ENCODE peak calls at places on chromosome 6, in nine cellular contexts. One of them, this sample, is unnamed.

GRCh38 chr6:17831135-17831534 is 124.4 kb upstream of the NUP153 start:
- DNase-seq in MV-4-11: no peak
- DNase-seq in ovary: no peak
- DNase-seq in sigmoid colon: no peak
- DNase-seq in H7: no peak
- DNase-seq in activated CD4-positive, alpha-beta T cell treated with anti-CD3 and anti-CD28 coated beads, Interleukin-2, amount 50 U/mL, for 1 hour: no peak
- DNase-seq in type B pancreatic cell: no peak
- DNase-seq in astrocyte of the hippocampus: peak; percentile 88
- DNase-seq in stimulated activated CD4-positive, alpha-beta T cell treated with anti-CD3 and anti-CD28 coated beads, Interleukin-12 subunit alpha, Interleukin-12 subunit beta, amount 100 ng/mL, for 48 hours: no peak
- DNase-seq in this sample: no peak

GRCh38 chr6:15520616-15521203 is 142.1 kb downstream of the DTNBP1 start:
- DNase-seq in MV-4-11: no peak
- DNase-seq in ovary: no peak
- DNase-seq in sigmoid colon: no peak
- DNase-seq in H7: peak; percentile 34
- DNase-seq in activated CD4-positive, alpha-beta T cell treated with anti-CD3 and anti-CD28 coated beads, Interleukin-2, amount 50 U/mL, for 1 hour: no peak
- DNase-seq in type B pancreatic cell: no peak
- DNase-seq in astrocyte of the hippocampus: no peak
- DNase-seq in stimulated activated CD4-positive, alpha-beta T cell treated with anti-CD3 and anti-CD28 coated beads, Interleukin-12 subunit alpha, Interleukin-12 subunit beta, amount 100 ng/mL, for 48 hours: no peak
- DNase-seq in this sample: no peak

GRCh38 chr6:30156262-30156599 is 4.8 kb downstream of the TRIM10 start:
- DNase-seq in MV-4-11: peak; percentile 45
- DNase-seq in ovary: no peak
- DNase-seq in sigmoid colon: no peak
- DNase-seq in H7: no peak
- DNase-seq in activated CD4-positive, alpha-beta T cell treated with anti-CD3 and anti-CD28 coated beads, Interleukin-2, amount 50 U/mL, for 1 hour: no peak
- DNase-seq in type B pancreatic cell: no peak
- DNase-seq in astrocyte of the hippocampus: peak; percentile 16
- DNase-seq in stimulated activated CD4-positive, alpha-beta T cell treated with anti-CD3 and anti-CD28 coated beads, Interleukin-12 subunit alpha, Interleukin-12 subunit beta, amount 100 ng/mL, for 48 hours: no peak
- DNase-seq in this sample: no peak

GRCh38 chr6:88870728-88871330 is 92.6 kb downstream of the RNGTT start:
- DNase-seq in MV-4-11: peak; percentile 29
- DNase-seq in ovary: no peak
- DNase-seq in sigmoid colon: no peak
- DNase-seq in H7: peak; percentile 8
- DNase-seq in activated CD4-positive, alpha-beta T cell treated with anti-CD3 and anti-CD28 coated beads, Interleukin-2, amount 50 U/mL, for 1 hour: peak; percentile 27
- DNase-seq in type B pancreatic cell: no peak
- DNase-seq in astrocyte of the hippocampus: peak; percentile 76
- DNase-seq in stimulated activated CD4-positive, alpha-beta T cell treated with anti-CD3 and anti-CD28 coated beads, Interleukin-12 subunit alpha, Interleukin-12 subunit beta, amount 100 ng/mL, for 48 hours: peak; percentile 3
- DNase-seq in this sample: no peak

GRCh38 chr6:99189823-99190721 is 159.4 kb downstream of the FAXC start:
- DNase-seq in MV-4-11: no peak
- DNase-seq in ovary: no peak
- DNase-seq in sigmoid colon: no peak
- DNase-seq in H7: no peak
- DNase-seq in activated CD4-positive, alpha-beta T cell treated with anti-CD3 and anti-CD28 coated beads, Interleukin-2, amount 50 U/mL, for 1 hour: no peak
- DNase-seq in type B pancreatic cell: no peak
- DNase-seq in astrocyte of the hippocampus: no peak
- DNase-seq in stimulated activated CD4-positive, alpha-beta T cell treated with anti-CD3 and anti-CD28 coated beads, Interleukin-12 subunit alpha, Interleukin-12 subunit beta, amount 100 ng/mL, for 48 hours: peak; percentile 5
- DNase-seq in this sample: no peak

GRCh38 chr6:75602164-75602896 is 650 bp downstream of the SENP6 start:
- DNase-seq in MV-4-11: no peak
- DNase-seq in ovary: peak; percentile 73
- DNase-seq in sigmoid colon: peak; percentile 72
- DNase-seq in H7: peak; percentile 65
- DNase-seq in activated CD4-positive, alpha-beta T cell treated with anti-CD3 and anti-CD28 coated beads, Interleukin-2, amount 50 U/mL, for 1 hour: peak; percentile 57
- DNase-seq in type B pancreatic cell: peak; percentile 78
- DNase-seq in astrocyte of the hippocampus: peak; percentile 82
- DNase-seq in stimulated activated CD4-positive, alpha-beta T cell treated with anti-CD3 and anti-CD28 coated beads, Interleukin-12 subunit alpha, Interleukin-12 subunit beta, amount 100 ng/mL, for 48 hours: peak; percentile 47
- DNase-seq in this sample: peak; percentile 74

GRCh38 chr6:4103929-4104328 is 25.0 kb upstream of the FAM217A start:
- DNase-seq in MV-4-11: no peak
- DNase-seq in ovary: no peak
- DNase-seq in sigmoid colon: no peak
- DNase-seq in H7: no peak
- DNase-seq in activated CD4-positive, alpha-beta T cell treated with anti-CD3 and anti-CD28 coated beads, Interleukin-2, amount 50 U/mL, for 1 hour: no peak
- DNase-seq in type B pancreatic cell: no peak
- DNase-seq in astrocyte of the hippocampus: peak; percentile 27
- DNase-seq in stimulated activated CD4-positive, alpha-beta T cell treated with anti-CD3 and anti-CD28 coated beads, Interleukin-12 subunit alpha, Interleukin-12 subunit beta, amount 100 ng/mL, for 48 hours: no peak
- DNase-seq in this sample: no peak

GRCh38 chr6:7267071-7267470 is 45.9 kb downstream of the SSR1 start:
- DNase-seq in MV-4-11: no peak
- DNase-seq in ovary: no peak
- DNase-seq in sigmoid colon: peak; percentile 55
- DNase-seq in H7: peak; percentile 21
- DNase-seq in activated CD4-positive, alpha-beta T cell treated with anti-CD3 and anti-CD28 coated beads, Interleukin-2, amount 50 U/mL, for 1 hour: no peak
- DNase-seq in type B pancreatic cell: no peak
- DNase-seq in astrocyte of the hippocampus: no peak
- DNase-seq in stimulated activated CD4-positive, alpha-beta T cell treated with anti-CD3 and anti-CD28 coated beads, Interleukin-12 subunit alpha, Interleukin-12 subunit beta, amount 100 ng/mL, for 48 hours: no peak
- DNase-seq in this sample: no peak

GRCh38 chr6:35831257-35832007 is 26.3 kb downstream of the LHFPL5 start:
- DNase-seq in MV-4-11: no peak
- DNase-seq in ovary: no peak
- DNase-seq in sigmoid colon: no peak
- DNase-seq in H7: no peak
- DNase-seq in activated CD4-positive, alpha-beta T cell treated with anti-CD3 and anti-CD28 coated beads, Interleukin-2, amount 50 U/mL, for 1 hour: no peak
- DNase-seq in type B pancreatic cell: no peak
- DNase-seq in astrocyte of the hippocampus: no peak
- DNase-seq in stimulated activated CD4-positive, alpha-beta T cell treated with anti-CD3 and anti-CD28 coated beads, Interleukin-12 subunit alpha, Interleukin-12 subunit beta, amount 100 ng/mL, for 48 hours: no peak
- DNase-seq in this sample: no peak

GRCh38 chr6:73413102-73413501 is 18.5 kb downstream of the DDX43 start:
- DNase-seq in MV-4-11: no peak
- DNase-seq in ovary: no peak
- DNase-seq in sigmoid colon: no peak
- DNase-seq in H7: no peak
- DNase-seq in activated CD4-positive, alpha-beta T cell treated with anti-CD3 and anti-CD28 coated beads, Interleukin-2, amount 50 U/mL, for 1 hour: no peak
- DNase-seq in type B pancreatic cell: no peak
- DNase-seq in astrocyte of the hippocampus: no peak
- DNase-seq in stimulated activated CD4-positive, alpha-beta T cell treated with anti-CD3 and anti-CD28 coated beads, Interleukin-12 subunit alpha, Interleukin-12 subunit beta, amount 100 ng/mL, for 48 hours: no peak
- DNase-seq in this sample: no peak

GRCh38 chr6:145428656-145429173 is 306.6 kb downstream of the EPM2A start:
- DNase-seq in MV-4-11: no peak
- DNase-seq in ovary: no peak
- DNase-seq in sigmoid colon: no peak
- DNase-seq in H7: no peak
- DNase-seq in activated CD4-positive, alpha-beta T cell treated with anti-CD3 and anti-CD28 coated beads, Interleukin-2, amount 50 U/mL, for 1 hour: no peak
- DNase-seq in type B pancreatic cell: no peak
- DNase-seq in astrocyte of the hippocampus: peak; percentile 16
- DNase-seq in stimulated activated CD4-positive, alpha-beta T cell treated with anti-CD3 and anti-CD28 coated beads, Interleukin-12 subunit alpha, Interleukin-12 subunit beta, amount 100 ng/mL, for 48 hours: no peak
- DNase-seq in this sample: no peak

GRCh38 chr6:141309295-141309694 is 823.4 kb upstream of the GJE1 start:
- DNase-seq in MV-4-11: no peak
- DNase-seq in ovary: no peak
- DNase-seq in sigmoid colon: no peak
- DNase-seq in H7: no peak
- DNase-seq in activated CD4-positive, alpha-beta T cell treated with anti-CD3 and anti-CD28 coated beads, Interleukin-2, amount 50 U/mL, for 1 hour: no peak
- DNase-seq in type B pancreatic cell: no peak
- DNase-seq in astrocyte of the hippocampus: no peak
- DNase-seq in stimulated activated CD4-positive, alpha-beta T cell treated with anti-CD3 and anti-CD28 coated beads, Interleukin-12 subunit alpha, Interleukin-12 subunit beta, amount 100 ng/mL, for 48 hours: no peak
- DNase-seq in this sample: no peak

GRCh38 chr6:37123957-37124729 is 45.8 kb upstream of the PIM1 start:
- DNase-seq in MV-4-11: no peak
- DNase-seq in ovary: no peak
- DNase-seq in sigmoid colon: no peak
- DNase-seq in H7: no peak
- DNase-seq in activated CD4-positive, alpha-beta T cell treated with anti-CD3 and anti-CD28 coated beads, Interleukin-2, amount 50 U/mL, for 1 hour: no peak
- DNase-seq in type B pancreatic cell: no peak
- DNase-seq in astrocyte of the hippocampus: no peak
- DNase-seq in stimulated activated CD4-positive, alpha-beta T cell treated with anti-CD3 and anti-CD28 coated beads, Interleukin-12 subunit alpha, Interleukin-12 subunit beta, amount 100 ng/mL, for 48 hours: no peak
- DNase-seq in this sample: peak; percentile 74

GRCh38 chr6:435442-436307 is 44.1 kb downstream of the IRF4 start:
- DNase-seq in MV-4-11: no peak
- DNase-seq in ovary: no peak
- DNase-seq in sigmoid colon: no peak
- DNase-seq in H7: no peak
- DNase-seq in activated CD4-positive, alpha-beta T cell treated with anti-CD3 and anti-CD28 coated beads, Interleukin-2, amount 50 U/mL, for 1 hour: no peak
- DNase-seq in type B pancreatic cell: no peak
- DNase-seq in astrocyte of the hippocampus: no peak
- DNase-seq in stimulated activated CD4-positive, alpha-beta T cell treated with anti-CD3 and anti-CD28 coated beads, Interleukin-12 subunit alpha, Interleukin-12 subunit beta, amount 100 ng/mL, for 48 hours: no peak
- DNase-seq in this sample: no peak

GRCh38 chr6:32668226-32668747 is 1.8 kb upstream of the HLA-DQB1 start:
- DNase-seq in MV-4-11: no peak
- DNase-seq in ovary: no peak
- DNase-seq in sigmoid colon: no peak
- DNase-seq in H7: peak; percentile 6
- DNase-seq in activated CD4-positive, alpha-beta T cell treated with anti-CD3 and anti-CD28 coated beads, Interleukin-2, amount 50 U/mL, for 1 hour: peak; percentile 18
- DNase-seq in type B pancreatic cell: no peak
- DNase-seq in astrocyte of the hippocampus: peak; percentile 63
- DNase-seq in stimulated activated CD4-positive, alpha-beta T cell treated with anti-CD3 and anti-CD28 coated beads, Interleukin-12 subunit alpha, Interleukin-12 subunit beta, amount 100 ng/mL, for 48 hours: no peak
- DNase-seq in this sample: peak; percentile 60

GRCh38 chr6:34115396-34116314 is 30.2 kb downstream of the GRM4 start:
- DNase-seq in MV-4-11: no peak
- DNase-seq in ovary: peak; percentile 41
- DNase-seq in sigmoid colon: no peak
- DNase-seq in H7: peak; percentile 94
- DNase-seq in activated CD4-positive, alpha-beta T cell treated with anti-CD3 and anti-CD28 coated beads, Interleukin-2, amount 50 U/mL, for 1 hour: peak; percentile 3
- DNase-seq in type B pancreatic cell: peak; percentile 79
- DNase-seq in astrocyte of the hippocampus: peak; percentile 71
- DNase-seq in stimulated activated CD4-positive, alpha-beta T cell treated with anti-CD3 and anti-CD28 coated beads, Interleukin-12 subunit alpha, Interleukin-12 subunit beta, amount 100 ng/mL, for 48 hours: no peak
- DNase-seq in this sample: peak; percentile 79

GRCh38 chr6:41894366-41895299 is 542 bp downstream of the USP49 start:
- DNase-seq in MV-4-11: no peak
- DNase-seq in ovary: no peak
- DNase-seq in sigmoid colon: no peak
- DNase-seq in H7: no peak
- DNase-seq in activated CD4-positive, alpha-beta T cell treated with anti-CD3 and anti-CD28 coated beads, Interleukin-2, amount 50 U/mL, for 1 hour: no peak
- DNase-seq in type B pancreatic cell: peak; percentile 81
- DNase-seq in astrocyte of the hippocampus: peak; percentile 45
- DNase-seq in stimulated activated CD4-positive, alpha-beta T cell treated with anti-CD3 and anti-CD28 coated beads, Interleukin-12 subunit alpha, Interleukin-12 subunit beta, amount 100 ng/mL, for 48 hours: peak; percentile 5
- DNase-seq in this sample: no peak

GRCh38 chr6:13272131-13273046 is 55.9 kb downstream of the TBC1D7 start:
- DNase-seq in MV-4-11: peak; percentile 83
- DNase-seq in ovary: no peak
- DNase-seq in sigmoid colon: peak; percentile 81
- DNase-seq in H7: no peak
- DNase-seq in activated CD4-positive, alpha-beta T cell treated with anti-CD3 and anti-CD28 coated beads, Interleukin-2, amount 50 U/mL, for 1 hour: no peak
- DNase-seq in type B pancreatic cell: no peak
- DNase-seq in astrocyte of the hippocampus: no peak
- DNase-seq in stimulated activated CD4-positive, alpha-beta T cell treated with anti-CD3 and anti-CD28 coated beads, Interleukin-12 subunit alpha, Interleukin-12 subunit beta, amount 100 ng/mL, for 48 hours: no peak
- DNase-seq in this sample: peak; percentile 92

GRCh38 chr6:109478848-109479624 is 4.0 kb downstream of the ZBTB24 start:
- DNase-seq in MV-4-11: no peak
- DNase-seq in ovary: no peak
- DNase-seq in sigmoid colon: no peak
- DNase-seq in H7: no peak
- DNase-seq in activated CD4-positive, alpha-beta T cell treated with anti-CD3 and anti-CD28 coated beads, Interleukin-2, amount 50 U/mL, for 1 hour: no peak
- DNase-seq in type B pancreatic cell: no peak
- DNase-seq in astrocyte of the hippocampus: no peak
- DNase-seq in stimulated activated CD4-positive, alpha-beta T cell treated with anti-CD3 and anti-CD28 coated beads, Interleukin-12 subunit alpha, Interleukin-12 subunit beta, amount 100 ng/mL, for 48 hours: no peak
- DNase-seq in this sample: no peak

GRCh38 chr6:81937296-81937937 is 184.9 kb upstream of the TENT5A start:
- DNase-seq in MV-4-11: peak; percentile 47
- DNase-seq in ovary: no peak
- DNase-seq in sigmoid colon: no peak
- DNase-seq in H7: no peak
- DNase-seq in activated CD4-positive, alpha-beta T cell treated with anti-CD3 and anti-CD28 coated beads, Interleukin-2, amount 50 U/mL, for 1 hour: no peak
- DNase-seq in type B pancreatic cell: no peak
- DNase-seq in astrocyte of the hippocampus: peak; percentile 22
- DNase-seq in stimulated activated CD4-positive, alpha-beta T cell treated with anti-CD3 and anti-CD28 coated beads, Interleukin-12 subunit alpha, Interleukin-12 subunit beta, amount 100 ng/mL, for 48 hours: no peak
- DNase-seq in this sample: no peak

GRCh38 chr6:81806793-81807565 is 54.5 kb upstream of the TENT5A start:
- DNase-seq in MV-4-11: no peak
- DNase-seq in ovary: no peak
- DNase-seq in sigmoid colon: no peak
- DNase-seq in H7: no peak
- DNase-seq in activated CD4-positive, alpha-beta T cell treated with anti-CD3 and anti-CD28 coated beads, Interleukin-2, amount 50 U/mL, for 1 hour: no peak
- DNase-seq in type B pancreatic cell: no peak
- DNase-seq in astrocyte of the hippocampus: no peak
- DNase-seq in stimulated activated CD4-positive, alpha-beta T cell treated with anti-CD3 and anti-CD28 coated beads, Interleukin-12 subunit alpha, Interleukin-12 subunit beta, amount 100 ng/mL, for 48 hours: no peak
- DNase-seq in this sample: peak; percentile 59

GRCh38 chr6:13431059-13431656 is 56.2 kb downstream of the GFOD1 start:
- DNase-seq in MV-4-11: no peak
- DNase-seq in ovary: no peak
- DNase-seq in sigmoid colon: no peak
- DNase-seq in H7: no peak
- DNase-seq in activated CD4-positive, alpha-beta T cell treated with anti-CD3 and anti-CD28 coated beads, Interleukin-2, amount 50 U/mL, for 1 hour: no peak
- DNase-seq in type B pancreatic cell: no peak
- DNase-seq in astrocyte of the hippocampus: no peak
- DNase-seq in stimulated activated CD4-positive, alpha-beta T cell treated with anti-CD3 and anti-CD28 coated beads, Interleukin-12 subunit alpha, Interleukin-12 subunit beta, amount 100 ng/mL, for 48 hours: no peak
- DNase-seq in this sample: no peak

GRCh38 chr6:99344289-99344688 is 5.2 kb downstream of the FAXC start:
- DNase-seq in MV-4-11: no peak
- DNase-seq in ovary: no peak
- DNase-seq in sigmoid colon: no peak
- DNase-seq in H7: peak; percentile 33
- DNase-seq in activated CD4-positive, alpha-beta T cell treated with anti-CD3 and anti-CD28 coated beads, Interleukin-2, amount 50 U/mL, for 1 hour: no peak
- DNase-seq in type B pancreatic cell: no peak
- DNase-seq in astrocyte of the hippocampus: peak; percentile 69
- DNase-seq in stimulated activated CD4-positive, alpha-beta T cell treated with anti-CD3 and anti-CD28 coated beads, Interleukin-12 subunit alpha, Interleukin-12 subunit beta, amount 100 ng/mL, for 48 hours: no peak
- DNase-seq in this sample: peak; percentile 75

GRCh38 chr6:131657630-131658111 is 20.6 kb downstream of the ENPP3 start:
- DNase-seq in MV-4-11: peak; percentile 59
- DNase-seq in ovary: no peak
- DNase-seq in sigmoid colon: no peak
- DNase-seq in H7: no peak
- DNase-seq in activated CD4-positive, alpha-beta T cell treated with anti-CD3 and anti-CD28 coated beads, Interleukin-2, amount 50 U/mL, for 1 hour: no peak
- DNase-seq in type B pancreatic cell: no peak
- DNase-seq in astrocyte of the hippocampus: peak; percentile 28
- DNase-seq in stimulated activated CD4-positive, alpha-beta T cell treated with anti-CD3 and anti-CD28 coated beads, Interleukin-12 subunit alpha, Interleukin-12 subunit beta, amount 100 ng/mL, for 48 hours: no peak
- DNase-seq in this sample: no peak

This sample was measured in islet precursor cell.